ENCODE peak calls at places on chromosomes 11 and 22, in six cellular contexts. L is hepatocyte, S is upper lobe of right lung, H is sigmoid colon, T is spleen, Z is heart left ventricle. K is an unnamed sample. For H3K4me1, the result is how much of the 10 kb centered on the place peaks cover.

GRCh38 chr11:9639985-9640384 is 23.9 kb upstream of the SWAP70 start:
- DNase-seq in L (no peak), S (no peak), H (no peak), T (no peak), Z (no peak), K (no peak)

GRCh38 chr11:125179346-125179745 is 14.8 kb downstream of the PKNOX2 start:
- DNase-seq in L (no peak), S (no peak), H (no peak), T (peak), Z (no peak), K (no peak)

GRCh38 chr11:9030601-9031000 is 26.8 kb upstream of the NRIP3 start:
- DNase-seq in L (no peak), S (no peak), H (no peak), T (no peak), Z (no peak), K (peak)

GRCh38 chr11:15674756-15675155 is 560.0 kb downstream of the INSC start:
- DNase-seq in L (no peak), S (no peak), H (no peak), T (no peak), Z (no peak), K (no peak)

GRCh38 chr22:49305215-49305965 is 522.3 kb downstream of the BRD1 start:
- DNase-seq in L (peak), S (peak), H (peak), T (peak), Z (peak), K (no peak)

GRCh38 chr11:33406241-33406640 is 149.1 kb downstream of the HIPK3 start:
- DNase-seq in L (no peak), S (no peak), H (no peak), T (no peak), Z (no peak), K (no peak)

GRCh38 chr11:27555264-27555663 is 48.7 kb upstream of the LIN7C start:
- DNase-seq in L (no peak), S (no peak), H (no peak), T (no peak), Z (no peak), K (no peak)

GRCh38 chr11:74417379-74417804 is 19.2 kb upstream of the PGM2L1 start:
- DNase-seq in L (peak), S (no peak), H (no peak), T (no peak), Z (no peak), K (peak)

GRCh38 chr11:115580927-115581680 is 76.9 kb upstream of the CADM1 start:
- DNase-seq in L (peak), S (no peak), H (no peak), T (no peak), Z (peak), K (peak)

GRCh38 chr11:19566583-19567379 is 145.9 kb upstream of the NAV2 start:
- DNase-seq in L (no peak), S (no peak), H (no peak), T (no peak), Z (no peak), K (no peak)

DNA sequence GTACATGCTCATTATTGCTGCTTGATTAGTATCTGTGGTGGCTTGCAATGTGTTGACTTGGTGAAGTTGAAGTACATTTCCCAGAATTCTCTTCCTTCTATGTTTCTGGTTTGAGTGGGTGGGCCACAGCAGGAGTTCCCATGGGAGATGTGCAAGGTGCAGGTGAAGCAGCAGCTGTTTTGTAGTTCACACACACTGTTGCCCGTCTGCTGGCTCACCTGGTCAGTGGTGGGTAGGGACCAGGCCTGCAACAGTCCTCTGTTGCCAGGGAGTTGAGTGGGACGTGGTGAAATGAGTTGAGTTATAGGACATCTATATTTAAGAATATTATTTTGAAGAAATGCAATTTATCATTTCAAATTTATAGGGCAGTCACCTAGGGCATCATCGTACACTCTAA is 417.4 kb downstream of the TMEM135 start:
- DNase-seq in L (no peak), S (no peak), H (no peak), T (no peak), Z (no peak), K (no peak)
- H3K4me1 ChIP-seq in L (under half), S (under half), H (under half), T (under half), Z (under half), K (under half)

GRCh38 chr11:87753143-87753542 is 422.1 kb downstream of the RAB38 start:
- DNase-seq in L (no peak), S (no peak), H (no peak), T (no peak), Z (no peak), K (no peak)
- H3K4me1 ChIP-seq in L (under half), S (under half), H (under half), T (under half), Z (under half), K (under half)

GRCh38 chr22:37560682-37561208 is 465 bp downstream of the CDC42EP1 start:
- DNase-seq in L (peak), S (peak), H (peak), T (no peak), Z (peak), K (no peak)
- H3K4me1 ChIP-seq in L (under half), S (half or more), H (half or more), T (under half), Z (half or more), K (under half)

DNA sequence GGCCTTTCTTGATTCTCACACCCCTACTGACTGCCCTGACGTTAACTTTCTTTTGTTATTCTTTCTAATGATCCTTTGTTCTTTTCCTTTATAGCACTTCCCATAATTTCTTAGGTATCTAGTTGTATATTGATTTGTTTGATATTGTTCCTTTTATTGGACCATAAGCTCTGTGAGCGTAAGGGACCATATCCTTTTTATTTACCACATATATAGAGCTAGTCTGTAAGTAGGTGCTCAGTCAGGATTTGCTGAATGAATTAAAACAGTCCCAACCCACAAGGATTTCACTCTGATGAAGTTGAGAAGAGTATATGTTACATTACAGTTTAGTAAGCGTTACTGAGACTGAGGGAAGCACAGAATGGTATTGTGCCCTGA is 68.8 kb downstream of the EMSY start:
- DNase-seq in L (no peak), S (no peak), H (no peak), T (no peak), Z (no peak), K (no peak)
- H3K4me1 ChIP-seq in L (under half), S (under half), H (under half), T (under half), Z (under half), K (under half)

DNA sequence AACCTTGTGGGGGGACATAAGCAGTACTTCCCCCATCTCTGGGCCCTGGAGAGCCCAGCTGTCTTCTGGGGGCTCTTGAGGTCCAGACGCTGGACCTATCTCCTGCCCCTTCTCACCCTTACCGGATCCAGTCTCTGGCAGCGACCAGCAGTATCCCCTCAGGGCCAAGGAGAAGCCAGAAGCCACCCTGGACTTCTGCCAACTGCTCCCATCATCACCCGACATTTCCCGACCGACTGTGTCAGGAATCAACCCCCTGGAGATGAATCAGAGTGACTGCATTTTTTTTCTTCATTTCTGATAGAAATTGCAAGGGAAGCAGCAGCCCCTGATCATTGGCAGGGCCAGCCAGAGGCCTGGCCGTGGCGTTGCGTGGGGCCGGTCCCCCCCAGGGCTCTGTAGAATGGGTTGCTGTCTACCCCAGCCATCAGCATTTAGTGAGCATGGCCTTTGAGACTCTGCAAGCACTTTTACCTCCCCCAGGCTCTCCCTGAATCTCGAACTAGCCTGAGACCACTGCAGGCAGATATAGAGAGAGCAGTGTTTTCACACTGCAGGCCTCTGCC is 5.2 kb upstream of the LIF start:
- DNase-seq in L (no peak), S (no peak), H (no peak), T (no peak), Z (no peak), K (peak)
- H3K4me1 ChIP-seq in L (under half), S (under half), H (under half), T (under half), Z (under half), K (half or more)

GRCh38 chr11:128512478-128513127 is 74.8 kb downstream of the ETS1 start:
- DNase-seq in L (no peak), S (no peak), H (no peak), T (peak), Z (no peak), K (no peak)
- H3K4me1 ChIP-seq in L (under half), S (half or more), H (half or more), T (half or more), Z (under half), K (half or more)

GRCh38 chr22:40030026-40030756 is 35.4 kb downstream of the FAM83F start:
- DNase-seq in L (no peak), S (peak), H (no peak), T (peak), Z (no peak), K (no peak)
- H3K4me1 ChIP-seq in L (under half), S (under half), H (under half), T (under half), Z (under half), K (under half)

GRCh38 chr11:67288452-67289225 is 464 bp upstream of the ANKRD13D start:
- DNase-seq in L (peak), S (peak), H (peak), T (peak), Z (peak), K (peak)
- H3K4me1 ChIP-seq in L (under half), S (half or more), H (half or more), T (half or more), Z (under half), K (under half)

K was measured in mammary epithelial cell.